ENCODE peak calls at places on chromosomes 6 and 20, in six cellular contexts. P is activated naive CD4-positive, alpha-beta T cell treated with anti-CD3 and anti-CD28 coated beads, Interleukin-2, amount 10 ng/mL, durations not matched to agents 7 days and 5 days; J is HEK293T; B is Daoy; F is fibroblast of villous mesenchyme; A is NCI-H345. O is an unnamed sample.

GRCh38 chr6:25661129-25661779 is 9.2 kb downstream of the SCGN start:
- DNase-seq in B (no peak), J (no peak), P (no peak), F (no peak), A (no peak), O (no peak)

GRCh38 chr6:17432356-17432755 is 39.0 kb downstream of the CAP2 start:
- DNase-seq in P (no peak), B (no peak), A (no peak), J (no peak), F (peak), O (no peak)

GRCh38 chr6:22877946-22878705 is 308.8 kb downstream of the HDGFL1 start:
- DNase-seq in J (no peak), A (no peak), P (no peak), B (no peak), F (peak), O (peak)

GRCh38 chr6:46022110-46022948 is 6.7 kb upstream of the CLIC5 start:
- DNase-seq in B (no peak), F (no peak), J (no peak), A (no peak), P (no peak), O (no peak)

GRCh38 chr6:168301648-168302398 is 17.8 kb downstream of the DACT2 start:
- DNase-seq in B (no peak), F (no peak), J (no peak), P (no peak), A (peak), O (no peak)

GRCh38 chr6:44065443-44066115 is 61.7 kb downstream of the MRPL14 start:
- DNase-seq in A (no peak), J (no peak), F (no peak), P (no peak), B (no peak), O (no peak)

GRCh38 chr6:64404370-64404769 is 768.8 kb downstream of the PHF3 start:
- DNase-seq in P (no peak), F (no peak), B (no peak), A (no peak), J (no peak), O (no peak)

GRCh38 chr20:44494266-44494665 is 18.6 kb downstream of the TTPAL start:
- DNase-seq in A (no peak), P (no peak), F (no peak), J (no peak), B (no peak), O (no peak)

GRCh38 chr20:36340593-36340990 is 34.5 kb downstream of the DLGAP4 start:
- DNase-seq in P (no peak), F (no peak), A (no peak), J (no peak), B (no peak), O (no peak)

GRCh38 chr20:35093245-35093884 is 758 bp upstream of the TRPC4AP start:
- DNase-seq in J (no peak), A (no peak), P (no peak), B (peak), F (peak), O (peak)

GRCh38 chr6:26103770-26104456 is 16.7 kb downstream of the HFE start:
- DNase-seq in A (peak), P (peak), B (peak), F (peak), J (peak), O (peak)

GRCh38 chr6:14074723-14075503 is 42.7 kb upstream of the CD83 start:
- DNase-seq in P (peak), B (peak), F (peak), J (no peak), A (no peak), O (peak)

GRCh38 chr6:20350215-20350614 is 51.5 kb upstream of the E2F3 start:
- DNase-seq in P (no peak), J (no peak), F (peak), B (peak), A (no peak), O (no peak)

GRCh38 chr6:151160869-151161268 is 78.9 kb upstream of the AKAP12 start:
- DNase-seq in J (no peak), A (no peak), F (no peak), B (no peak), P (no peak), O (peak)

GRCh38 chr6:56399250-56399671 is 151.9 kb upstream of the COL21A1 start:
- DNase-seq in A (no peak), P (no peak), B (peak), F (peak), J (no peak), O (peak)

GRCh38 chr6:156729248-156729647 is 47.9 kb upstream of the ARID1B start:
- DNase-seq in J (no peak), F (peak), A (no peak), P (no peak), B (peak), O (peak)

GRCh38 chr6:108395297-108395696 is 100.4 kb downstream of the AFG1L start:
- DNase-seq in P (no peak), F (no peak), A (no peak), B (no peak), J (no peak), O (no peak)

GRCh38 chr20:3043381-3043780 is at the start of gene GNRH2:
- DNase-seq in B (no peak), F (no peak), J (no peak), A (no peak), P (no peak), O (no peak)

GRCh38 chr20:32871622-32872160 is 13.0 kb downstream of the EFCAB8 start:
- DNase-seq in P (no peak), J (no peak), B (no peak), A (no peak), F (no peak), O (no peak)

GRCh38 chr20:13279171-13279570 is 58.1 kb downstream of the ISM1 start:
- DNase-seq in B (no peak), J (no peak), A (no peak), P (no peak), F (no peak), O (no peak)

GRCh38 chr6:118768904-118769325 is 117.5 kb upstream of the CEP85L start:
- DNase-seq in B (no peak), P (peak), F (no peak), A (no peak), J (no peak), O (no peak)

O was measured in RPMI7951.